ENCODE peak calls at places on chromosome 4, in nine cellular contexts. One of them, this sample, is unnamed.

GRCh38 chr4:128163177-128164117 is 102.3 kb downstream of the LARP1B start:
- DNase-seq in MM.1S: no peak
- DNase-seq in NCI-H748 treated with DMSO at 0.1 percent for 48 hours: no peak
- DNase-seq in activated T-cell treated with anti-CD3 and anti-CD28 coated beads, Interleukin-2, amount 50 U/mL, for 72 hours: no peak
- DNase-seq in endothelial cell: no peak
- DNase-seq in activated CD4-positive, alpha-beta T cell treated with anti-CD3 and anti-CD28 coated beads, Interleukin-2, amount 50 U/mL, for 24 hours: no peak
- DNase-seq in Calu3: no peak
- DNase-seq in activated T-helper 1 cell treated with anti-CD3 and anti-CD28 coated beads, Interleukin-2, amount 50 U/mL, for 16 hours: no peak
- DNase-seq in cardiac fibroblast: peak; percentile 62
- DNase-seq in this sample: no peak

GRCh38 chr4:73822812-73823480 is 13.5 kb upstream of the CXCL6 start:
- DNase-seq in MM.1S: no peak
- DNase-seq in NCI-H748 treated with DMSO at 0.1 percent for 48 hours: no peak
- DNase-seq in activated T-cell treated with anti-CD3 and anti-CD28 coated beads, Interleukin-2, amount 50 U/mL, for 72 hours: no peak
- DNase-seq in endothelial cell: no peak
- DNase-seq in activated CD4-positive, alpha-beta T cell treated with anti-CD3 and anti-CD28 coated beads, Interleukin-2, amount 50 U/mL, for 24 hours: no peak
- DNase-seq in Calu3: no peak
- DNase-seq in activated T-helper 1 cell treated with anti-CD3 and anti-CD28 coated beads, Interleukin-2, amount 50 U/mL, for 16 hours: no peak
- DNase-seq in cardiac fibroblast: no peak
- DNase-seq in this sample: no peak

GRCh38 chr4:106502106-106502699 is 133.6 kb upstream of the GIMD1 start:
- DNase-seq in MM.1S: peak; percentile 54
- DNase-seq in NCI-H748 treated with DMSO at 0.1 percent for 48 hours: peak; percentile 14
- DNase-seq in activated T-cell treated with anti-CD3 and anti-CD28 coated beads, Interleukin-2, amount 50 U/mL, for 72 hours: peak; percentile 42
- DNase-seq in endothelial cell: peak; percentile 73
- DNase-seq in activated CD4-positive, alpha-beta T cell treated with anti-CD3 and anti-CD28 coated beads, Interleukin-2, amount 50 U/mL, for 24 hours: peak; percentile 11
- DNase-seq in Calu3: peak; percentile 61
- DNase-seq in activated T-helper 1 cell treated with anti-CD3 and anti-CD28 coated beads, Interleukin-2, amount 50 U/mL, for 16 hours: no peak
- DNase-seq in cardiac fibroblast: peak; percentile 72
- DNase-seq in this sample: peak; percentile 73

GRCh38 chr4:84887824-84888223 is 78.7 kb downstream of the WDFY3 start:
- DNase-seq in MM.1S: no peak
- DNase-seq in NCI-H748 treated with DMSO at 0.1 percent for 48 hours: no peak
- DNase-seq in activated T-cell treated with anti-CD3 and anti-CD28 coated beads, Interleukin-2, amount 50 U/mL, for 72 hours: no peak
- DNase-seq in endothelial cell: no peak
- DNase-seq in activated CD4-positive, alpha-beta T cell treated with anti-CD3 and anti-CD28 coated beads, Interleukin-2, amount 50 U/mL, for 24 hours: no peak
- DNase-seq in Calu3: no peak
- DNase-seq in activated T-helper 1 cell treated with anti-CD3 and anti-CD28 coated beads, Interleukin-2, amount 50 U/mL, for 16 hours: no peak
- DNase-seq in cardiac fibroblast: peak; percentile 59
- DNase-seq in this sample: no peak

GRCh38 chr4:46389301-46389761 is 597 bp downstream of the GABRA2 start:
- DNase-seq in MM.1S: no peak
- DNase-seq in NCI-H748 treated with DMSO at 0.1 percent for 48 hours: no peak
- DNase-seq in activated T-cell treated with anti-CD3 and anti-CD28 coated beads, Interleukin-2, amount 50 U/mL, for 72 hours: no peak
- DNase-seq in endothelial cell: no peak
- DNase-seq in activated CD4-positive, alpha-beta T cell treated with anti-CD3 and anti-CD28 coated beads, Interleukin-2, amount 50 U/mL, for 24 hours: no peak
- DNase-seq in Calu3: no peak
- DNase-seq in activated T-helper 1 cell treated with anti-CD3 and anti-CD28 coated beads, Interleukin-2, amount 50 U/mL, for 16 hours: no peak
- DNase-seq in cardiac fibroblast: peak; percentile 12
- DNase-seq in this sample: no peak

GRCh38 chr4:101831816-101832215 is 41.3 kb downstream of the BANK1 start:
- DNase-seq in MM.1S: no peak
- DNase-seq in NCI-H748 treated with DMSO at 0.1 percent for 48 hours: no peak
- DNase-seq in activated T-cell treated with anti-CD3 and anti-CD28 coated beads, Interleukin-2, amount 50 U/mL, for 72 hours: no peak
- DNase-seq in endothelial cell: no peak
- DNase-seq in activated CD4-positive, alpha-beta T cell treated with anti-CD3 and anti-CD28 coated beads, Interleukin-2, amount 50 U/mL, for 24 hours: no peak
- DNase-seq in Calu3: no peak
- DNase-seq in activated T-helper 1 cell treated with anti-CD3 and anti-CD28 coated beads, Interleukin-2, amount 50 U/mL, for 16 hours: no peak
- DNase-seq in cardiac fibroblast: no peak
- DNase-seq in this sample: no peak

GRCh38 chr4:86554641-86555040 is 39.5 kb upstream of the PTPN13 start:
- DNase-seq in MM.1S: no peak
- DNase-seq in NCI-H748 treated with DMSO at 0.1 percent for 48 hours: no peak
- DNase-seq in activated T-cell treated with anti-CD3 and anti-CD28 coated beads, Interleukin-2, amount 50 U/mL, for 72 hours: no peak
- DNase-seq in endothelial cell: no peak
- DNase-seq in activated CD4-positive, alpha-beta T cell treated with anti-CD3 and anti-CD28 coated beads, Interleukin-2, amount 50 U/mL, for 24 hours: no peak
- DNase-seq in Calu3: no peak
- DNase-seq in activated T-helper 1 cell treated with anti-CD3 and anti-CD28 coated beads, Interleukin-2, amount 50 U/mL, for 16 hours: no peak
- DNase-seq in cardiac fibroblast: no peak
- DNase-seq in this sample: no peak

GRCh38 chr4:126106658-126107057 is 791.9 kb downstream of the FAT4 start:
- DNase-seq in MM.1S: no peak
- DNase-seq in NCI-H748 treated with DMSO at 0.1 percent for 48 hours: no peak
- DNase-seq in activated T-cell treated with anti-CD3 and anti-CD28 coated beads, Interleukin-2, amount 50 U/mL, for 72 hours: no peak
- DNase-seq in endothelial cell: no peak
- DNase-seq in activated CD4-positive, alpha-beta T cell treated with anti-CD3 and anti-CD28 coated beads, Interleukin-2, amount 50 U/mL, for 24 hours: no peak
- DNase-seq in Calu3: no peak
- DNase-seq in activated T-helper 1 cell treated with anti-CD3 and anti-CD28 coated beads, Interleukin-2, amount 50 U/mL, for 16 hours: no peak
- DNase-seq in cardiac fibroblast: no peak
- DNase-seq in this sample: no peak

GRCh38 chr4:169042608-169043007 is 32.6 kb upstream of the CBR4 start:
- DNase-seq in MM.1S: no peak
- DNase-seq in NCI-H748 treated with DMSO at 0.1 percent for 48 hours: no peak
- DNase-seq in activated T-cell treated with anti-CD3 and anti-CD28 coated beads, Interleukin-2, amount 50 U/mL, for 72 hours: no peak
- DNase-seq in endothelial cell: no peak
- DNase-seq in activated CD4-positive, alpha-beta T cell treated with anti-CD3 and anti-CD28 coated beads, Interleukin-2, amount 50 U/mL, for 24 hours: no peak
- DNase-seq in Calu3: no peak
- DNase-seq in activated T-helper 1 cell treated with anti-CD3 and anti-CD28 coated beads, Interleukin-2, amount 50 U/mL, for 16 hours: no peak
- DNase-seq in cardiac fibroblast: no peak
- DNase-seq in this sample: no peak

GRCh38 chr4:1345905-1346780 is 865 bp upstream of the UVSSA start:
- DNase-seq in MM.1S: peak; percentile 40
- DNase-seq in NCI-H748 treated with DMSO at 0.1 percent for 48 hours: no peak
- DNase-seq in activated T-cell treated with anti-CD3 and anti-CD28 coated beads, Interleukin-2, amount 50 U/mL, for 72 hours: peak; percentile 63
- DNase-seq in endothelial cell: peak; percentile 61
- DNase-seq in activated CD4-positive, alpha-beta T cell treated with anti-CD3 and anti-CD28 coated beads, Interleukin-2, amount 50 U/mL, for 24 hours: no peak
- DNase-seq in Calu3: peak; percentile 17
- DNase-seq in activated T-helper 1 cell treated with anti-CD3 and anti-CD28 coated beads, Interleukin-2, amount 50 U/mL, for 16 hours: no peak
- DNase-seq in cardiac fibroblast: peak; percentile 50
- DNase-seq in this sample: peak; percentile 78

GRCh38 chr4:132065940-132066495 is 1083.1 kb upstream of the PCDH10 start:
- DNase-seq in MM.1S: no peak
- DNase-seq in NCI-H748 treated with DMSO at 0.1 percent for 48 hours: no peak
- DNase-seq in activated T-cell treated with anti-CD3 and anti-CD28 coated beads, Interleukin-2, amount 50 U/mL, for 72 hours: no peak
- DNase-seq in endothelial cell: no peak
- DNase-seq in activated CD4-positive, alpha-beta T cell treated with anti-CD3 and anti-CD28 coated beads, Interleukin-2, amount 50 U/mL, for 24 hours: no peak
- DNase-seq in Calu3: no peak
- DNase-seq in activated T-helper 1 cell treated with anti-CD3 and anti-CD28 coated beads, Interleukin-2, amount 50 U/mL, for 16 hours: no peak
- DNase-seq in cardiac fibroblast: no peak
- DNase-seq in this sample: no peak

GRCh38 chr4:87863486-87863885 is 30.7 kb downstream of the MEPE start:
- DNase-seq in MM.1S: no peak
- DNase-seq in NCI-H748 treated with DMSO at 0.1 percent for 48 hours: no peak
- DNase-seq in activated T-cell treated with anti-CD3 and anti-CD28 coated beads, Interleukin-2, amount 50 U/mL, for 72 hours: no peak
- DNase-seq in endothelial cell: no peak
- DNase-seq in activated CD4-positive, alpha-beta T cell treated with anti-CD3 and anti-CD28 coated beads, Interleukin-2, amount 50 U/mL, for 24 hours: no peak
- DNase-seq in Calu3: no peak
- DNase-seq in activated T-helper 1 cell treated with anti-CD3 and anti-CD28 coated beads, Interleukin-2, amount 50 U/mL, for 16 hours: no peak
- DNase-seq in cardiac fibroblast: no peak
- DNase-seq in this sample: no peak

GRCh38 chr4:24067781-24068193 is 177.9 kb upstream of the PPARGC1A start:
- DNase-seq in MM.1S: no peak
- DNase-seq in NCI-H748 treated with DMSO at 0.1 percent for 48 hours: no peak
- DNase-seq in activated T-cell treated with anti-CD3 and anti-CD28 coated beads, Interleukin-2, amount 50 U/mL, for 72 hours: no peak
- DNase-seq in endothelial cell: no peak
- DNase-seq in activated CD4-positive, alpha-beta T cell treated with anti-CD3 and anti-CD28 coated beads, Interleukin-2, amount 50 U/mL, for 24 hours: no peak
- DNase-seq in Calu3: peak; percentile 47
- DNase-seq in activated T-helper 1 cell treated with anti-CD3 and anti-CD28 coated beads, Interleukin-2, amount 50 U/mL, for 16 hours: no peak
- DNase-seq in cardiac fibroblast: peak; percentile 12
- DNase-seq in this sample: no peak

GRCh38 chr4:137755033-137755471 is 222.8 kb upstream of the PCDH18 start:
- DNase-seq in MM.1S: no peak
- DNase-seq in NCI-H748 treated with DMSO at 0.1 percent for 48 hours: no peak
- DNase-seq in activated T-cell treated with anti-CD3 and anti-CD28 coated beads, Interleukin-2, amount 50 U/mL, for 72 hours: no peak
- DNase-seq in endothelial cell: no peak
- DNase-seq in activated CD4-positive, alpha-beta T cell treated with anti-CD3 and anti-CD28 coated beads, Interleukin-2, amount 50 U/mL, for 24 hours: no peak
- DNase-seq in Calu3: no peak
- DNase-seq in activated T-helper 1 cell treated with anti-CD3 and anti-CD28 coated beads, Interleukin-2, amount 50 U/mL, for 16 hours: no peak
- DNase-seq in cardiac fibroblast: peak; percentile 48
- DNase-seq in this sample: no peak

GRCh38 chr4:76622126-76622525 is 187.1 kb downstream of the SHROOM3 start:
- DNase-seq in MM.1S: no peak
- DNase-seq in NCI-H748 treated with DMSO at 0.1 percent for 48 hours: no peak
- DNase-seq in activated T-cell treated with anti-CD3 and anti-CD28 coated beads, Interleukin-2, amount 50 U/mL, for 72 hours: no peak
- DNase-seq in endothelial cell: no peak
- DNase-seq in activated CD4-positive, alpha-beta T cell treated with anti-CD3 and anti-CD28 coated beads, Interleukin-2, amount 50 U/mL, for 24 hours: no peak
- DNase-seq in Calu3: no peak
- DNase-seq in activated T-helper 1 cell treated with anti-CD3 and anti-CD28 coated beads, Interleukin-2, amount 50 U/mL, for 16 hours: no peak
- DNase-seq in cardiac fibroblast: no peak
- DNase-seq in this sample: no peak

GRCh38 chr4:8123389-8123788 is 35.2 kb downstream of the ABLIM2 start:
- DNase-seq in MM.1S: no peak
- DNase-seq in NCI-H748 treated with DMSO at 0.1 percent for 48 hours: no peak
- DNase-seq in activated T-cell treated with anti-CD3 and anti-CD28 coated beads, Interleukin-2, amount 50 U/mL, for 72 hours: no peak
- DNase-seq in endothelial cell: no peak
- DNase-seq in activated CD4-positive, alpha-beta T cell treated with anti-CD3 and anti-CD28 coated beads, Interleukin-2, amount 50 U/mL, for 24 hours: no peak
- DNase-seq in Calu3: no peak
- DNase-seq in activated T-helper 1 cell treated with anti-CD3 and anti-CD28 coated beads, Interleukin-2, amount 50 U/mL, for 16 hours: no peak
- DNase-seq in cardiac fibroblast: peak; percentile 36
- DNase-seq in this sample: no peak